ENCODE peak calls at places on chromosomes 3 and 15, in eight cellular contexts. L is PC-9, R is uterus, T is heart left ventricle, K is GM23338, G is lower lobe of right lung, F is fibroblast of pulmonary artery, S is tibial artery. V is an unnamed sample.

GRCh38 chr3:146334151-146334550 is 83.2 kb upstream of the PLSCR4 start:
- DNase-seq in L (no peak), R (peak), T (peak), K (peak), G (no peak), F (peak), S (peak), V (no peak)

GRCh38 chr3:194136519-194137313 is 768 bp downstream of the HES1 start:
- DNase-seq in L (no peak), R (no peak), T (peak), K (peak), G (peak), F (peak), S (peak), V (peak)

GRCh38 chr15:31471731-31472430 is 145.2 kb downstream of the KLF13 start:
- DNase-seq in L (no peak), R (no peak), T (no peak), K (no peak), G (no peak), F (peak), S (no peak), V (no peak)

GRCh38 chr15:69807752-69808151 is 290.0 kb downstream of the TLE3 start:
- DNase-seq in L (peak), R (no peak), T (no peak), K (no peak), G (peak), F (peak), S (peak), V (no peak)

GRCh38 chr3:73559730-73560129 is 65.0 kb downstream of the PDZRN3 start:
- DNase-seq in L (no peak), R (no peak), T (no peak), K (no peak), G (no peak), F (no peak), S (no peak), V (no peak)

GRCh38 chr3:59364471-59364870 is 314.6 kb upstream of the CFAP20DC start:
- DNase-seq in L (no peak), R (no peak), T (no peak), K (no peak), G (no peak), F (peak), S (no peak), V (no peak)

GRCh38 chr3:171049831-171050444 is 23.4 kb upstream of the SLC2A2 start:
- DNase-seq in L (peak), R (no peak), T (peak), K (peak), G (peak), F (peak), S (peak), V (peak)

GRCh38 chr3:46946856-46947544 is 29.5 kb downstream of the CCDC12 start:
- DNase-seq in L (peak), R (no peak), T (no peak), K (no peak), G (peak), F (peak), S (no peak), V (no peak)

GRCh38 chr3:147903037-147903436 is 493.9 kb downstream of the ZIC1 start:
- DNase-seq in L (no peak), R (no peak), T (no peak), K (peak), G (no peak), F (no peak), S (no peak), V (no peak)

GRCh38 chr15:88741671-88742070 is 61.6 kb upstream of the ACAN start:
- DNase-seq in L (no peak), R (no peak), T (no peak), K (peak), G (no peak), F (no peak), S (no peak), V (no peak)

GRCh38 chr3:130826516-130826915 is 67.4 kb upstream of the ATP2C1 start:
- DNase-seq in L (peak), R (no peak), T (no peak), K (no peak), G (no peak), F (no peak), S (no peak), V (no peak)

GRCh38 chr3:52845157-52845556 is 10.3 kb upstream of the MUSTN1 start:
- DNase-seq in L (no peak), R (peak), T (peak), K (no peak), G (no peak), F (peak), S (peak), V (no peak)

GRCh38 chr15:67373971-67374370 is 119.4 kb downstream of the IQCH start:
- DNase-seq in L (no peak), R (no peak), T (no peak), K (no peak), G (no peak), F (no peak), S (no peak), V (peak)

GRCh38 chr3:161420746-161421145 is 49.4 kb upstream of the SPTSSB start:
- DNase-seq in L (peak), R (no peak), T (no peak), K (peak), G (no peak), F (no peak), S (no peak), V (peak)

GRCh38 chr15:25668236-25668635 is 194.9 kb downstream of the ATP10A start:
- DNase-seq in L (no peak), R (no peak), T (no peak), K (no peak), G (no peak), F (no peak), S (no peak), V (no peak)

GRCh38 chr3:126083511-126083912 is 412 bp downstream of the SLC41A3 start:
- DNase-seq in L (peak), R (no peak), T (no peak), K (peak), G (peak), F (no peak), S (no peak), V (peak)

GRCh38 chr3:193842029-193842782 is 249.2 kb downstream of the OPA1 start:
- DNase-seq in L (peak), R (no peak), T (no peak), K (no peak), G (no peak), F (no peak), S (peak), V (no peak)

GRCh38 chr15:44194397-44195150 is 497 bp downstream of the FRMD5 start:
- DNase-seq in L (peak), R (peak), T (peak), K (no peak), G (peak), F (peak), S (no peak), V (no peak)

GRCh38 chr3:188432826-188433525 is 279.0 kb downstream of the LPP start:
- DNase-seq in L (no peak), R (no peak), T (no peak), K (no peak), G (no peak), F (peak), S (peak), V (no peak)

GRCh38 chr3:127680146-127680661 is 7.5 kb downstream of the ABTB1 start:
- DNase-seq in L (no peak), R (peak), T (peak), K (no peak), G (no peak), F (no peak), S (peak), V (no peak)

GRCh38 chr3:153513236-153513635 is 351.2 kb downstream of the RAP2B start:
- DNase-seq in L (no peak), R (no peak), T (no peak), K (peak), G (no peak), F (peak), S (no peak), V (peak)

GRCh38 chr3:153555919-153556318 is 393.9 kb downstream of the RAP2B start:
- DNase-seq in L (no peak), R (no peak), T (no peak), K (no peak), G (no peak), F (no peak), S (no peak), V (no peak)

GRCh38 chr3:83393276-83393675 is 1565.5 kb upstream of the CADM2 start:
- DNase-seq in L (no peak), R (no peak), T (no peak), K (no peak), G (no peak), F (no peak), S (no peak), V (no peak)

DNA sequence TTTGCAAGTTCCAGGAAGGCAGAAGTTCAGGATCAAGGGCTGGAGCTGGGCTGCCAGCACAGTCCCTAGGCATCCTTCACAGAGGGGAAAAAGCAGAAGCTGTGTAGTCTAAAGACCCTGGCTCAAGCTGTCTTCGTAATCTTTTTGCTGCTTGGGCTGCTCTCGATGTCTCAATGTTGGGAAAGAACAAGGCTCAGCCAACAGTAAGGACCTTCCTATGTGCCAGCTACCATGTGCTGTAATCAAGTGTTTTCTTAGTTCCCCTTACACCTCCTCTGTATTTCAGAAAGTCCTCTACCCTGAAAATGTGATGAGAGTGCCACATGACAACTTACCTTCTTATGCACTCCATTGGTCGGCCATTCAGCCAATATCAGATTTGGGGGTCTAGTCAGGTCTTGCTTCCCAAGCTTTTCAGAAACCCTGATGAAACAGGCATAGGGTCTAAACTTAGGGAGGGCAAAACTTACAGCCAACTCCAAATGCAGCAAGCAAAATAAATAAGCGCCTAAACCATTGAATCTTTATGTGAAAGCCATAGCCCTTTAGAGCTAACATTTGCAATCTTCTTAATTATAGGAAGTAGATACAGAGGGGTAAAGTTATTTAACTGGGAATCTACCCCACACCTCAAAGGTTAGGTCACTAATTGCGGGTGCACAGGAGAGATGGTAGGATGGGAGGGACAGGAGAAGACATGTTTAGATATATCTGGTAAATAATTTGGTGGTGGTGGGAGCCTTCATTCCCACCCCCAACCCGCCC is 1.2 kb upstream of the EDEM1 start:
- DNase-seq in L (no peak), R (no peak), T (no peak), K (no peak), G (no peak), F (no peak), S (no peak), V (no peak)
- H3K4me3 ChIP-seq in L (peak), R (peak), T (peak), K (peak), G (peak), F (peak), S (peak), V (peak)

GRCh38 chr15:79431636-79432344 is at the start of gene MINAR1:
- DNase-seq in L (peak), R (no peak), T (no peak), K (peak), G (no peak), F (peak), S (no peak), V (peak)
- H3K4me3 ChIP-seq in L (no peak), R (no peak), T (peak), K (peak), G (peak), F (peak), S (peak), V (peak)

GRCh38 chr15:98596131-98596530 is 52.2 kb upstream of the IGF1R start:
- DNase-seq in L (no peak), R (no peak), T (no peak), K (no peak), G (no peak), F (no peak), S (no peak), V (no peak)

GRCh38 chr15:98596885-98597343 is 51.4 kb upstream of the IGF1R start:
- DNase-seq in L (no peak), R (no peak), T (no peak), K (no peak), G (no peak), F (no peak), S (no peak), V (no peak)

GRCh38 chr15:98604983-98605382 is 43.4 kb upstream of the IGF1R start:
- DNase-seq in L (no peak), R (no peak), T (no peak), K (no peak), G (no peak), F (no peak), S (no peak), V (no peak)

GRCh38 chr15:98597666-98598065 is 50.7 kb upstream of the IGF1R start:
- DNase-seq in L (no peak), R (no peak), T (no peak), K (peak), G (no peak), F (no peak), S (no peak), V (no peak)

GRCh38 chr15:98599911-98600685 is 48.2 kb upstream of the IGF1R start:
- DNase-seq in L (peak), R (peak), T (peak), K (peak), G (peak), F (peak), S (peak), V (no peak)
- H3K4me3 ChIP-seq in L (no peak), R (peak), T (peak), K (peak), G (peak), F (peak), S (peak), V (no peak)

DNA sequence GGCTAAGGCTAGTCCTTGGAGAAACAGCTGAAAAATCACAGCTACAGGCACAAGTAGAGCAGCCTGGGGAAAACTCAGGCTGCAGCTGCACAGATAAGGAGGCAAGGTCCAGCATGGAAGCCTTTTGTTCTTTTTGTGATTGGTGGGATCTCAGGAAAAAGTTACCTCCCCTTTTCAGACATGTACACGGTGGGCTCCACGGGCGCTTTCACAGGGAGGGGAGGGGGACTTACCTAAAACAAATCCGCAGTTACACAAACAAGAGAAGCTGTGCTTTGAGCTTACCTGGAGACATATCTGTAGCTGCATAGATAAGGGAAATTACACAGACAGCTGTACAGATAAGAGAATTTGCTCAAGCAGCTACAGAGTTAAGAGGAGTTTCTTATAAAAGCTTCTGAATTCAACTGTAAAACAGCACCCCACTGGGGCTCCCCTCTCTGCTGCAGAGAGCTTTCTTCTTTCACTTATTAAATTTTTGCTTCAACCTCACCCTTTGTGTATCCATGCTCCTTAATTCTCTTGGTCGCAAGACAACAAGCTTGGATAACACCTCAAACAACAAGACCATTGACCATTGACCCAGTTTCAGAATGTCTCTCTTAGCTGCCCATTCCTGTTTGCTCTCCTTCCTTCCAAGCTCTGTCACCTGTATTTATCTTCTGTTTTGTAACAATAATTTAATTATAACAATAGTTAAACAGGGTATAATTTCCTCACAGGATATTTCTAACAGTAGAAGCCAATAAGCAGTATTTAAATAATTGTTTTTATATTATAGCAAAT is 10.9 kb upstream of the CD200 start:
- DNase-seq in L (no peak), R (no peak), T (no peak), K (no peak), G (no peak), F (no peak), S (no peak), V (no peak)
- H3K4me3 ChIP-seq in L (no peak), R (no peak), T (no peak), K (no peak), G (no peak), F (no peak), S (no peak), V (no peak)

GRCh38 chr3:169968224-169968623 is 1.6 kb downstream of the SEC62 start:
- DNase-seq in L (no peak), R (no peak), T (no peak), K (no peak), G (no peak), F (no peak), S (no peak), V (no peak)
- H3K4me3 ChIP-seq in L (peak), R (no peak), T (peak), K (peak), G (peak), F (peak), S (peak), V (peak)

GRCh38 chr3:13018039-13018431 is 55.2 kb downstream of the IQSEC1 start:
- DNase-seq in L (no peak), R (no peak), T (no peak), K (no peak), G (peak), F (no peak), S (no peak), V (no peak)

GRCh38 chr3:13015286-13016082 is 57.7 kb downstream of the IQSEC1 start:
- DNase-seq in L (peak), R (no peak), T (no peak), K (no peak), G (peak), F (no peak), S (no peak), V (no peak)

GRCh38 chr3:13016083-13016725 is 57.0 kb downstream of the IQSEC1 start:
- DNase-seq in L (no peak), R (no peak), T (peak), K (no peak), G (peak), F (no peak), S (peak), V (no peak)

GRCh38 chr3:13017361-13018038 is 55.7 kb downstream of the IQSEC1 start:
- DNase-seq in L (no peak), R (no peak), T (no peak), K (no peak), G (peak), F (no peak), S (no peak), V (no peak)

DNA sequence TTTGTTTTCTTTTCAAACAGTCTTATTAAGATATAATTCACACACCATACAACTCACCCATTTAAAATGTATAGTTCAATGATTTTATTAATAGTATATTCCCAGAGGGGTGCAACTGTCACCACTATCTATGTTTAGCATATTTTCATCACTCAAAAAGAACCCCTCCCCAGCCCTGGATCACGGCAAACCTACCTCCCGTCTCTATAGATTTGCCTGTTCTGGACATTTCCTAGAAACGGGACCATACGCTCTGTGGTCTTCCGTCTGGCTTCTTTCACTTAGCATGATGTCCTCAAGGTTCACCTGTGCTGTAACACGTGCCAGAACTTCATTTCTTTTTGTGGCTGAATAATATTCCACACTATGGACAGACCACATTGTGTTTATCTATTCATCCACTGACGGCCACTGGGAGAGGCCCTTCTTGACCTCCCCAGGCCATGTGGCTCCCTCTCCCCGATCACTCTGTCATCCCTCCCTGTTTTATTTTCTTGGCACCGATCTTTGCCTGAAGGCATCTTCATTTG is 56.4 kb downstream of the IQSEC1 start:
- DNase-seq in L (no peak), R (no peak), T (no peak), K (no peak), G (no peak), F (no peak), S (no peak), V (no peak)
- H3K4me3 ChIP-seq in L (no peak), R (no peak), T (peak), K (no peak), G (peak), F (no peak), S (no peak), V (no peak)

GRCh38 chr3:111999924-112000835 is 1.5 kb downstream of the TAGLN3 start:
- DNase-seq in L (no peak), R (no peak), T (no peak), K (peak), G (no peak), F (no peak), S (no peak), V (no peak)
- H3K4me3 ChIP-seq in L (no peak), R (no peak), T (no peak), K (peak), G (no peak), F (no peak), S (no peak), V (no peak)